ENCODE peak calls at places on chromosome 14, in nine cellular contexts. R, U, Q, L, M, I, O, D and E are unnamed samples.

GRCh38 chr14:61197416-61197815 is 83.7 kb downstream of the TMEM30B start:
- DNase-seq in D (no peak), L (no peak), U (no peak), O (no peak), Q (no peak), M (no peak), I (no peak), R (no peak), E (no peak)

GRCh38 chr14:31934767-31935266 is 142.3 kb upstream of the ARHGAP5 start:
- DNase-seq in L (peak; percentile 27), D (peak; percentile 56), R (peak; percentile 68), M (peak; percentile 67), U (peak; percentile 29), I (peak; percentile 70), Q (peak; percentile 78), O (peak; percentile 59), E (no peak)

GRCh38 chr14:70879448-70879847 is 27.8 kb upstream of the PCNX1 start:
- DNase-seq in U (no peak), D (no peak), I (no peak), R (no peak), Q (peak; percentile 51), O (no peak), M (no peak), L (no peak), E (no peak)

GRCh38 chr14:103946975-103947374 is 4.6 kb upstream of the RD3L start:
- DNase-seq in O (no peak), Q (no peak), U (no peak), I (no peak), D (no peak), M (no peak), R (no peak), L (no peak), E (no peak)

GRCh38 chr14:64683264-64683663 is 21.0 kb upstream of the PLEKHG3 start:
- DNase-seq in Q (no peak), R (no peak), U (no peak), L (no peak), D (no peak), O (no peak), I (no peak), M (no peak), E (peak; percentile 95)

GRCh38 chr14:100586520-100587247 is 533 bp downstream of the BEGAIN start:
- DNase-seq in D (no peak), U (no peak), M (peak; percentile 65), O (peak; percentile 80), Q (peak; percentile 18), I (peak; percentile 46), R (peak; percentile 67), L (peak; percentile 15), E (no peak)

GRCh38 chr14:65819567-65819966 is 407.0 kb downstream of the FUT8 start:
- DNase-seq in R (no peak), Q (no peak), D (no peak), M (no peak), O (no peak), L (no peak), U (no peak), I (no peak), E (no peak)

GRCh38 chr14:52977798-52978197 is 26.9 kb upstream of the FERMT2 start:
- DNase-seq in U (no peak), O (no peak), I (no peak), L (no peak), Q (no peak), R (no peak), M (no peak), D (no peak), E (no peak)

GRCh38 chr14:24235804-24236688 is 3.3 kb downstream of the GMPR2 start:
- DNase-seq in I (no peak), M (no peak), L (no peak), Q (no peak), U (no peak), D (no peak), O (no peak), R (no peak), E (no peak)

GRCh38 chr14:55454264-55455151 is 14.1 kb upstream of the TBPL2 start:
- DNase-seq in M (peak; percentile 81), Q (peak; percentile 85), L (peak; percentile 87), D (peak; percentile 53), R (peak; percentile 97), U (no peak), I (peak; percentile 68), O (no peak), E (peak; percentile 7)

GRCh38 chr14:23351681-23352505 is 794 bp downstream of the SLC22A17 start:
- DNase-seq in O (peak; percentile 86), L (no peak), D (no peak), R (no peak), I (peak; percentile 31), Q (no peak), M (no peak), U (no peak), E (no peak)

GRCh38 chr14:37587881-37588666 is 7.0 kb downstream of the FOXA1 start:
- DNase-seq in I (no peak), Q (no peak), O (no peak), R (no peak), D (no peak), M (peak; percentile 26), L (no peak), U (no peak), E (no peak)

GRCh38 chr14:30450620-30451019 is 108.3 kb upstream of the G2E3 start:
- DNase-seq in Q (peak; percentile 42), D (no peak), M (peak; percentile 37), R (no peak), U (no peak), L (peak; percentile 6), I (no peak), O (no peak), E (no peak)

GRCh38 chr14:40271480-40271879 is 839.2 kb upstream of the FBXO33 start:
- DNase-seq in M (no peak), O (no peak), U (no peak), L (no peak), Q (no peak), R (no peak), I (no peak), D (no peak), E (no peak)

GRCh38 chr14:64801800-64802199 is 77.9 kb downstream of the SPTB start:
- DNase-seq in U (no peak), M (no peak), Q (peak; percentile 36), R (no peak), L (peak; percentile 60), I (no peak), O (peak; percentile 73), D (peak; percentile 50), E (no peak)

GRCh38 chr14:20698934-20699333 is 10.4 kb downstream of the ANG start:
- DNase-seq in I (no peak), O (no peak), M (no peak), U (no peak), R (no peak), L (no peak), D (no peak), Q (no peak), E (no peak)

GRCh38 chr14:92596328-92596943 is 82.9 kb downstream of the RIN3 start:
- DNase-seq in R (no peak), Q (no peak), U (no peak), I (no peak), M (no peak), L (no peak), O (no peak), D (no peak), E (no peak)

GRCh38 chr14:52950410-52950897 is 396 bp downstream of the FERMT2 start:
- DNase-seq in U (peak; percentile 56), D (peak; percentile 32), O (peak; percentile 73), L (peak; percentile 63), M (peak; percentile 21), Q (peak; percentile 45), R (peak; percentile 60), I (peak; percentile 58), E (peak; percentile 44)

GRCh38 chr14:29236401-29236800 is 469.8 kb downstream of the FOXG1 start:
- DNase-seq in I (no peak), D (no peak), M (no peak), O (no peak), R (no peak), U (no peak), L (peak; percentile 14), Q (peak; percentile 25), E (no peak)

GRCh38 chr14:44940944-44941343 is 20.8 kb downstream of the KLHL28 start:
- DNase-seq in Q (no peak), D (no peak), R (no peak), I (no peak), M (no peak), O (no peak), L (no peak), U (no peak), E (no peak)

GRCh38 chr14:91220581-91221000 is 23.9 kb downstream of the GPR68 start:
- DNase-seq in R (no peak), Q (no peak), D (no peak), O (no peak), M (peak; percentile 83), L (no peak), I (no peak), U (peak; percentile 68), E (no peak)

GRCh38 chr14:76584271-76584702 is 177.0 kb upstream of the VASH1 start:
- DNase-seq in M (no peak), R (no peak), O (peak; percentile 63), U (no peak), L (peak; percentile 3), Q (no peak), I (no peak), D (no peak), E (no peak)

GRCh38 chr14:63611078-63611477 is 30.6 kb downstream of the WDR89 start:
- DNase-seq in M (no peak), D (no peak), O (no peak), R (no peak), Q (no peak), I (no peak), L (no peak), U (no peak), E (no peak)

GRCh38 chr14:89214221-89214965 is 202.6 kb downstream of the FOXN3 start:
- DNase-seq in Q (no peak), D (no peak), R (peak; percentile 51), L (no peak), O (no peak), I (peak; percentile 55), M (peak; percentile 96), U (peak; percentile 68), E (no peak)

GRCh38 chr14:71439247-71439646 is 493.0 kb upstream of the RGS6 start:
- DNase-seq in I (no peak), Q (no peak), R (no peak), M (no peak), D (peak; percentile 21), O (no peak), L (peak; percentile 69), U (no peak), E (no peak)